ENCODE peak calls at places on chromosomes 7 and 10, in six cellular contexts. G is thoracic aorta, U is NCI-H1694, R is lung, S is osteocyte, Y is H7. M is an unnamed sample.

GRCh38 chr7:94446308-94446707 is 51.6 kb downstream of the COL1A2 start:
- DNase-seq in G (no peak), U (no peak), R (no peak), S (no peak), Y (no peak), M (no peak)

GRCh38 chr7:136179829-136180721 is 202.9 kb upstream of the MTPN start:
- DNase-seq in G (no peak), U (no peak), R (no peak), S (no peak), Y (no peak), M (no peak)

GRCh38 chr10:18689498-18689897 is 30.3 kb downstream of the ARL5B start:
- DNase-seq in G (no peak), U (no peak), R (no peak), S (no peak), Y (no peak), M (no peak)

GRCh38 chr7:26011039-26011696 is 140.8 kb upstream of the NFE2L3 start:
- DNase-seq in G (no peak), U (no peak), R (no peak), S (no peak), Y (no peak), M (no peak)

GRCh38 chr7:83347836-83348482 is 185.3 kb upstream of the PCLO start:
- DNase-seq in G (no peak), U (no peak), R (no peak), S (no peak), Y (no peak), M (no peak)

GRCh38 chr7:98105942-98106544 is 619 bp upstream of the LMTK2 start:
- DNase-seq in G (no peak), U (no peak), R (no peak), S (peak), Y (no peak), M (no peak)

GRCh38 chr10:114096864-114097263 is 53.2 kb downstream of the ADRB1 start:
- DNase-seq in G (no peak), U (no peak), R (no peak), S (no peak), Y (no peak), M (no peak)

GRCh38 chr10:101287922-101288638 is 58.8 kb upstream of the LBX1 start:
- DNase-seq in G (no peak), U (no peak), R (no peak), S (no peak), Y (peak), M (no peak)

GRCh38 chr10:76111986-76112825 is 680.8 kb downstream of the LRMDA start:
- DNase-seq in G (no peak), U (no peak), R (no peak), S (no peak), Y (peak), M (no peak)

GRCh38 chr7:134885967-134886352 is 100.3 kb upstream of the AGBL3 start:
- DNase-seq in G (no peak), U (no peak), R (no peak), S (no peak), Y (no peak), M (no peak)

GRCh38 chr7:151904270-151904669 is 27.4 kb upstream of the PRKAG2 start:
- DNase-seq in G (no peak), U (no peak), R (no peak), S (no peak), Y (no peak), M (no peak)

GRCh38 chr10:3365630-3366029 is 193.0 kb upstream of the PITRM1 start:
- DNase-seq in G (no peak), U (no peak), R (no peak), S (no peak), Y (no peak), M (no peak)

GRCh38 chr10:78979938-78980337 is 88.8 kb upstream of the ZMIZ1 start:
- DNase-seq in G (no peak), U (no peak), R (no peak), S (no peak), Y (no peak), M (no peak)

GRCh38 chr7:144834516-144835165 is 1.2 kb downstream of the TPK1 start:
- DNase-seq in G (no peak), U (peak), R (peak), S (no peak), Y (peak), M (no peak)

GRCh38 chr7:131281649-131282048 is 46.0 kb upstream of the MKLN1 start:
- DNase-seq in G (no peak), U (no peak), R (no peak), S (no peak), Y (no peak), M (no peak)

GRCh38 chr7:47690902-47691558 is 109.1 kb upstream of the TNS3 start:
- DNase-seq in G (no peak), U (no peak), R (no peak), S (no peak), Y (no peak), M (no peak)

GRCh38 chr10:93820434-93820833 is 62.7 kb downstream of the LGI1 start:
- DNase-seq in G (no peak), U (no peak), R (no peak), S (no peak), Y (no peak), M (no peak)

GRCh38 chr7:151059362-151060112 is at the start of gene SLC4A2:
- DNase-seq in G (peak), U (peak), R (peak), S (no peak), Y (peak), M (peak)

GRCh38 chr7:30363778-30364563 is 79.6 kb downstream of the ZNRF2 start:
- DNase-seq in G (no peak), U (no peak), R (no peak), S (no peak), Y (no peak), M (no peak)

GRCh38 chr10:3867454-3868273 is 82.7 kb upstream of the KLF6 start:
- DNase-seq in G (no peak), U (no peak), R (no peak), S (no peak), Y (no peak), M (no peak)

GRCh38 chr7:76069238-76069638 is 21.3 kb downstream of the MDH2 start:
- DNase-seq in G (no peak), U (no peak), R (peak), S (no peak), Y (peak), M (peak)

GRCh38 chr10:84012831-84013458 is 126.4 kb upstream of the GHITM start:
- DNase-seq in G (no peak), U (no peak), R (no peak), S (no peak), Y (no peak), M (no peak)

GRCh38 chr10:43857206-43857952 is 208.7 kb upstream of the ZNF32 start:
- DNase-seq in G (no peak), U (peak), R (no peak), S (no peak), Y (no peak), M (no peak)

GRCh38 chr7:139370943-139371313 is 11.2 kb downstream of the LUC7L2 start:
- DNase-seq in G (no peak), U (no peak), R (no peak), S (no peak), Y (no peak), M (no peak)

GRCh38 chr10:50216894-50217293 is 34.4 kb downstream of the ASAH2 start:
- DNase-seq in G (no peak), U (no peak), R (no peak), S (no peak), Y (peak), M (no peak)

GRCh38 chr10:49610015-49610734 is at the start of gene SLC18A3:
- DNase-seq in G (no peak), U (peak), R (no peak), S (no peak), Y (peak), M (no peak)

M was measured in prostate gland.